ENCODE peak calls at places on chromosomes 12 and 14, in eight cellular contexts. One of them, this sample, is unnamed.

GRCh38 chr14:77459072-77459723 is 1.3 kb downstream of the AHSA1 start:
- DNase-seq in mammary epithelial cell: peak; percentile 53
- DNase-seq in DND-41: peak; percentile 62
- DNase-seq in lung: peak; percentile 54
- DNase-seq in HepG2: peak; percentile 75
- DNase-seq in CD8-positive, alpha-beta memory T cell: peak; percentile 38
- DNase-seq in fibroblast of lung: peak; percentile 57
- DNase-seq in uterus: peak; percentile 54
- DNase-seq in this sample: peak; percentile 78

GRCh38 chr14:65346895-65347294 is 65.6 kb upstream of the FUT8 start:
- DNase-seq in fibroblast of lung: no peak
- DNase-seq in mammary epithelial cell: no peak
- DNase-seq in lung: no peak
- DNase-seq in uterus: no peak
- DNase-seq in DND-41: no peak
- DNase-seq in CD8-positive, alpha-beta memory T cell: no peak
- DNase-seq in HepG2: no peak
- DNase-seq in this sample: no peak

GRCh38 chr12:116674643-116675183 is 63.2 kb downstream of the SPRING1 start:
- DNase-seq in fibroblast of lung: peak; percentile 22
- DNase-seq in HepG2: no peak
- DNase-seq in uterus: no peak
- DNase-seq in lung: no peak
- DNase-seq in CD8-positive, alpha-beta memory T cell: no peak
- DNase-seq in DND-41: no peak
- DNase-seq in mammary epithelial cell: no peak
- DNase-seq in this sample: no peak

GRCh38 chr12:92879698-92880322 is 49.3 kb downstream of the EEA1 start:
- DNase-seq in CD8-positive, alpha-beta memory T cell: no peak
- DNase-seq in uterus: no peak
- DNase-seq in fibroblast of lung: no peak
- DNase-seq in lung: no peak
- DNase-seq in HepG2: no peak
- DNase-seq in mammary epithelial cell: no peak
- DNase-seq in DND-41: no peak
- DNase-seq in this sample: no peak

GRCh38 chr12:60148831-60149230 is 553.0 kb downstream of the SLC16A7 start:
- DNase-seq in fibroblast of lung: peak; percentile 93
- DNase-seq in DND-41: no peak
- DNase-seq in HepG2: no peak
- DNase-seq in mammary epithelial cell: peak; percentile 92
- DNase-seq in uterus: no peak
- DNase-seq in lung: no peak
- DNase-seq in CD8-positive, alpha-beta memory T cell: no peak
- DNase-seq in this sample: no peak

GRCh38 chr12:116990971-116991966 is 80.5 kb downstream of the FBXW8 start:
- DNase-seq in uterus: no peak
- DNase-seq in DND-41: no peak
- DNase-seq in fibroblast of lung: peak; percentile 82
- DNase-seq in mammary epithelial cell: no peak
- DNase-seq in HepG2: no peak
- DNase-seq in CD8-positive, alpha-beta memory T cell: no peak
- DNase-seq in lung: no peak
- DNase-seq in this sample: no peak

GRCh38 chr12:541676-542289 is 82.0 kb downstream of the B4GALNT3 start:
- DNase-seq in mammary epithelial cell: no peak
- DNase-seq in lung: no peak
- DNase-seq in HepG2: no peak
- DNase-seq in CD8-positive, alpha-beta memory T cell: no peak
- DNase-seq in DND-41: no peak
- DNase-seq in fibroblast of lung: peak; percentile 15
- DNase-seq in uterus: no peak
- DNase-seq in this sample: peak; percentile 92

GRCh38 chr14:101340556-101340955 is 220.7 kb upstream of the DIO3 start:
- DNase-seq in mammary epithelial cell: no peak
- DNase-seq in DND-41: no peak
- DNase-seq in uterus: no peak
- DNase-seq in CD8-positive, alpha-beta memory T cell: no peak
- DNase-seq in fibroblast of lung: no peak
- DNase-seq in lung: no peak
- DNase-seq in HepG2: no peak
- DNase-seq in this sample: no peak

GRCh38 chr14:92317511-92317910 is 5.5 kb upstream of the SLC24A4 start:
- DNase-seq in mammary epithelial cell: peak; percentile 37
- DNase-seq in fibroblast of lung: peak; percentile 23
- DNase-seq in CD8-positive, alpha-beta memory T cell: no peak
- DNase-seq in lung: no peak
- DNase-seq in DND-41: no peak
- DNase-seq in HepG2: no peak
- DNase-seq in uterus: no peak
- DNase-seq in this sample: no peak

GRCh38 chr12:103908877-103909276 is 21.3 kb upstream of the HSP90B1 start:
- DNase-seq in DND-41: no peak
- DNase-seq in mammary epithelial cell: no peak
- DNase-seq in CD8-positive, alpha-beta memory T cell: no peak
- DNase-seq in fibroblast of lung: peak; percentile 74
- DNase-seq in HepG2: no peak
- DNase-seq in uterus: no peak
- DNase-seq in lung: no peak
- DNase-seq in this sample: no peak

GRCh38 chr14:105859717-105860614 is 333.6 kb downstream of the TMEM121 start:
- DNase-seq in fibroblast of lung: no peak
- DNase-seq in lung: no peak
- DNase-seq in uterus: peak; percentile 5
- DNase-seq in DND-41: peak; percentile 54
- DNase-seq in mammary epithelial cell: no peak
- DNase-seq in CD8-positive, alpha-beta memory T cell: peak; percentile 36
- DNase-seq in HepG2: no peak
- DNase-seq in this sample: no peak

GRCh38 chr14:32478027-32478426 is 148.9 kb downstream of the AKAP6 start:
- DNase-seq in mammary epithelial cell: peak; percentile 31
- DNase-seq in CD8-positive, alpha-beta memory T cell: no peak
- DNase-seq in HepG2: no peak
- DNase-seq in lung: no peak
- DNase-seq in uterus: no peak
- DNase-seq in DND-41: no peak
- DNase-seq in fibroblast of lung: peak; percentile 59
- DNase-seq in this sample: no peak

GRCh38 chr14:66503532-66503931 is 4.4 kb upstream of the GPHN start:
- DNase-seq in uterus: no peak
- DNase-seq in DND-41: no peak
- DNase-seq in HepG2: no peak
- DNase-seq in mammary epithelial cell: peak; percentile 36
- DNase-seq in CD8-positive, alpha-beta memory T cell: no peak
- DNase-seq in lung: no peak
- DNase-seq in fibroblast of lung: peak; percentile 90
- DNase-seq in this sample: peak; percentile 15

GRCh38 chr14:69263364-69263763 is 3.4 kb downstream of the GALNT16 start:
- DNase-seq in lung: no peak
- DNase-seq in fibroblast of lung: peak; percentile 92
- DNase-seq in DND-41: no peak
- DNase-seq in mammary epithelial cell: peak; percentile 44
- DNase-seq in HepG2: no peak
- DNase-seq in uterus: peak; percentile 77
- DNase-seq in CD8-positive, alpha-beta memory T cell: no peak
- DNase-seq in this sample: peak; percentile 24

GRCh38 chr12:29208060-29208459 is 59.0 kb downstream of the FAR2 start:
- DNase-seq in fibroblast of lung: no peak
- DNase-seq in HepG2: no peak
- DNase-seq in CD8-positive, alpha-beta memory T cell: no peak
- DNase-seq in DND-41: no peak
- DNase-seq in mammary epithelial cell: no peak
- DNase-seq in lung: no peak
- DNase-seq in uterus: no peak
- DNase-seq in this sample: no peak

GRCh38 chr14:64891839-64892375 is 12.2 kb upstream of the SPTB start:
- DNase-seq in CD8-positive, alpha-beta memory T cell: no peak
- DNase-seq in DND-41: peak; percentile 33
- DNase-seq in fibroblast of lung: peak; percentile 57
- DNase-seq in lung: no peak
- DNase-seq in mammary epithelial cell: peak; percentile 43
- DNase-seq in uterus: no peak
- DNase-seq in HepG2: peak; percentile 56
- DNase-seq in this sample: no peak

GRCh38 chr14:106417224-106418049 is 891.1 kb downstream of the TMEM121 start:
- DNase-seq in mammary epithelial cell: no peak
- DNase-seq in DND-41: peak; percentile 85
- DNase-seq in fibroblast of lung: no peak
- DNase-seq in uterus: no peak
- DNase-seq in CD8-positive, alpha-beta memory T cell: peak; percentile 82
- DNase-seq in lung: peak; percentile 48
- DNase-seq in HepG2: peak; percentile 41
- DNase-seq in this sample: peak; percentile 68

GRCh38 chr12:29566441-29566840 is 69.0 kb upstream of the OVCH1 start:
- DNase-seq in mammary epithelial cell: no peak
- DNase-seq in DND-41: no peak
- DNase-seq in fibroblast of lung: peak; percentile 83
- DNase-seq in CD8-positive, alpha-beta memory T cell: no peak
- DNase-seq in uterus: no peak
- DNase-seq in HepG2: no peak
- DNase-seq in lung: no peak
- DNase-seq in this sample: no peak

GRCh38 chr14:25833341-25834121 is 764.3 kb downstream of the NOVA1 start:
- DNase-seq in DND-41: peak; percentile 7
- DNase-seq in mammary epithelial cell: no peak
- DNase-seq in uterus: peak; percentile 19
- DNase-seq in lung: no peak
- DNase-seq in CD8-positive, alpha-beta memory T cell: no peak
- DNase-seq in HepG2: peak; percentile 46
- DNase-seq in fibroblast of lung: peak; percentile 13
- DNase-seq in this sample: peak; percentile 10

GRCh38 chr14:91303091-91303923 is 58.8 kb upstream of the GPR68 start:
- DNase-seq in DND-41: peak; percentile 84
- DNase-seq in CD8-positive, alpha-beta memory T cell: peak; percentile 33
- DNase-seq in fibroblast of lung: no peak
- DNase-seq in uterus: peak; percentile 48
- DNase-seq in mammary epithelial cell: no peak
- DNase-seq in HepG2: peak; percentile 28
- DNase-seq in lung: no peak
- DNase-seq in this sample: peak; percentile 52

GRCh38 chr12:57240069-57240921 is 10.7 kb downstream of the STAC3 start:
- DNase-seq in CD8-positive, alpha-beta memory T cell: peak; percentile 58
- DNase-seq in lung: no peak
- DNase-seq in DND-41: peak; percentile 62
- DNase-seq in fibroblast of lung: peak; percentile 40
- DNase-seq in HepG2: no peak
- DNase-seq in uterus: no peak
- DNase-seq in mammary epithelial cell: peak; percentile 53
- DNase-seq in this sample: peak; percentile 100

GRCh38 chr12:116233669-116234068 is 43.8 kb downstream of the MED13L start:
- DNase-seq in mammary epithelial cell: no peak
- DNase-seq in uterus: no peak
- DNase-seq in fibroblast of lung: peak; percentile 62
- DNase-seq in DND-41: no peak
- DNase-seq in HepG2: no peak
- DNase-seq in CD8-positive, alpha-beta memory T cell: no peak
- DNase-seq in lung: no peak
- DNase-seq in this sample: no peak

GRCh38 chr12:70338531-70338930 is 27.6 kb upstream of the KCNMB4 start:
- DNase-seq in HepG2: no peak
- DNase-seq in lung: no peak
- DNase-seq in uterus: no peak
- DNase-seq in DND-41: no peak
- DNase-seq in fibroblast of lung: peak; percentile 40
- DNase-seq in CD8-positive, alpha-beta memory T cell: no peak
- DNase-seq in mammary epithelial cell: no peak
- DNase-seq in this sample: no peak

GRCh38 chr12:95538002-95538401 is 13.3 kb downstream of the USP44 start:
- DNase-seq in mammary epithelial cell: no peak
- DNase-seq in CD8-positive, alpha-beta memory T cell: no peak
- DNase-seq in uterus: no peak
- DNase-seq in fibroblast of lung: no peak
- DNase-seq in lung: no peak
- DNase-seq in DND-41: no peak
- DNase-seq in HepG2: no peak
- DNase-seq in this sample: no peak
- H3K4me1 ChIP-seq in mammary epithelial cell: peaks cover under 1% of the 10 kb centered on the region
- H3K4me1 ChIP-seq in CD8-positive, alpha-beta memory T cell: no peaks in the 10 kb centered on the region
- H3K4me1 ChIP-seq in uterus: no peaks in the 10 kb centered on the region
- H3K4me1 ChIP-seq in fibroblast of lung: peaks cover 3% of the 10 kb centered on the region
- H3K4me1 ChIP-seq in lung: no peaks in the 10 kb centered on the region
- H3K4me1 ChIP-seq in DND-41: no peaks in the 10 kb centered on the region
- H3K4me1 ChIP-seq in HepG2: no peaks in the 10 kb centered on the region
- H3K4me1 ChIP-seq in this sample: no peaks in the 10 kb centered on the region

GRCh38 chr12:91106283-91106682 is 5.0 kb downstream of the LUM start:
- DNase-seq in lung: no peak
- DNase-seq in HepG2: no peak
- DNase-seq in DND-41: no peak
- DNase-seq in fibroblast of lung: peak; percentile 40
- DNase-seq in mammary epithelial cell: no peak
- DNase-seq in CD8-positive, alpha-beta memory T cell: no peak
- DNase-seq in uterus: no peak
- DNase-seq in this sample: no peak
- H3K27ac ChIP-seq in lung: no peak overlapping the region
- H3K27ac ChIP-seq in HepG2: no peak overlapping the region
- H3K27ac ChIP-seq in DND-41: no peak overlapping the region
- H3K27ac ChIP-seq in fibroblast of lung: no peak overlapping the region
- H3K27ac ChIP-seq in mammary epithelial cell: no peak overlapping the region
- H3K27ac ChIP-seq in CD8-positive, alpha-beta memory T cell: no peak overlapping the region
- H3K27ac ChIP-seq in uterus: peak overlapping the region; percentile 82
- H3K27ac ChIP-seq in this sample: no peak overlapping the region

GRCh38 chr12:2288001-2288400 is 235.2 kb downstream of the CACNA1C start:
- DNase-seq in HepG2: no peak
- DNase-seq in uterus: no peak
- DNase-seq in CD8-positive, alpha-beta memory T cell: no peak
- DNase-seq in lung: no peak
- DNase-seq in mammary epithelial cell: no peak
- DNase-seq in fibroblast of lung: peak; percentile 57
- DNase-seq in DND-41: no peak
- DNase-seq in this sample: no peak

GRCh38 chr12:2286051-2286450 is 233.3 kb downstream of the CACNA1C start:
- DNase-seq in lung: no peak
- DNase-seq in CD8-positive, alpha-beta memory T cell: no peak
- DNase-seq in fibroblast of lung: no peak
- DNase-seq in uterus: no peak
- DNase-seq in HepG2: no peak
- DNase-seq in DND-41: no peak
- DNase-seq in mammary epithelial cell: no peak
- DNase-seq in this sample: no peak

GRCh38 chr12:2286461-2287131 is 233.8 kb downstream of the CACNA1C start:
- DNase-seq in DND-41: no peak
- DNase-seq in mammary epithelial cell: no peak
- DNase-seq in lung: no peak
- DNase-seq in CD8-positive, alpha-beta memory T cell: no peak
- DNase-seq in fibroblast of lung: no peak
- DNase-seq in uterus: no peak
- DNase-seq in HepG2: no peak
- DNase-seq in this sample: no peak

GRCh38 chr12:2287589-2287988 is 234.8 kb downstream of the CACNA1C start:
- DNase-seq in HepG2: no peak
- DNase-seq in lung: no peak
- DNase-seq in CD8-positive, alpha-beta memory T cell: no peak
- DNase-seq in fibroblast of lung: no peak
- DNase-seq in DND-41: no peak
- DNase-seq in mammary epithelial cell: no peak
- DNase-seq in uterus: no peak
- DNase-seq in this sample: no peak

GRCh38 chr12:2287151-2287550 is 234.4 kb downstream of the CACNA1C start:
- DNase-seq in lung: no peak
- DNase-seq in uterus: no peak
- DNase-seq in HepG2: no peak
- DNase-seq in CD8-positive, alpha-beta memory T cell: no peak
- DNase-seq in fibroblast of lung: no peak
- DNase-seq in mammary epithelial cell: no peak
- DNase-seq in DND-41: no peak
- DNase-seq in this sample: no peak
- H3K4me1 ChIP-seq in lung: peaks cover 12% of the 10 kb centered on the region
- H3K4me1 ChIP-seq in uterus: peaks cover 27% of the 10 kb centered on the region
- H3K4me1 ChIP-seq in HepG2: no peaks in the 10 kb centered on the region
- H3K4me1 ChIP-seq in CD8-positive, alpha-beta memory T cell: no peaks in the 10 kb centered on the region
- H3K4me1 ChIP-seq in fibroblast of lung: peaks cover 48% of the 10 kb centered on the region
- H3K4me1 ChIP-seq in mammary epithelial cell: peaks cover 9% of the 10 kb centered on the region
- H3K4me1 ChIP-seq in DND-41: peaks cover 3% of the 10 kb centered on the region
- H3K4me1 ChIP-seq in this sample: no peaks in the 10 kb centered on the region

GRCh38 chr14:96221109-96221650 is 16.5 kb downstream of the BDKRB2 start:
- DNase-seq in lung: no peak
- DNase-seq in HepG2: no peak
- DNase-seq in uterus: no peak
- DNase-seq in mammary epithelial cell: no peak
- DNase-seq in fibroblast of lung: no peak
- DNase-seq in CD8-positive, alpha-beta memory T cell: no peak
- DNase-seq in DND-41: no peak
- DNase-seq in this sample: no peak
- H3K27ac ChIP-seq in lung: no peak overlapping the region
- H3K27ac ChIP-seq in HepG2: no peak overlapping the region
- H3K27ac ChIP-seq in uterus: no peak overlapping the region
- H3K27ac ChIP-seq in mammary epithelial cell: no peak overlapping the region
- H3K27ac ChIP-seq in fibroblast of lung: no peak overlapping the region
- H3K27ac ChIP-seq in CD8-positive, alpha-beta memory T cell: no peak overlapping the region
- H3K27ac ChIP-seq in DND-41: no peak overlapping the region
- H3K27ac ChIP-seq in this sample: no peak overlapping the region

This sample was measured in SJCRH30.